ENCODE peak calls at places on chromosomes 13 and 19, in nine cellular contexts. T is cardiac muscle cell; R is fibroblast of the aortic adventitia; Q is heart left ventricle; K is CD4-positive, alpha-beta T cell; D is omental fat pad; P is mucosa of descending colon; O is GM12865; U is AG09309. G is an unnamed sample.
A peak's percentile ranks its signal among the peaks of the same experiment; 100 is the strongest.

GRCh38 chr19:55340784-55341147 is 1.1 kb downstream of the KMT5C start:
- DNase-seq in T (no peak), R (no peak), Q (no peak), K (no peak), D (no peak), P (peak; percentile 69), O (no peak), U (no peak), G (no peak)

GRCh38 chr13:109610517-109610916 is 175.9 kb downstream of the IRS2 start:
- DNase-seq in T (peak; percentile 19), R (no peak), Q (peak; percentile 51), K (peak; percentile 34), D (no peak), P (peak; percentile 75), O (peak; percentile 4), U (no peak), G (peak; percentile 24)

GRCh38 chr13:75959861-75960481 is 323.8 kb downstream of the LMO7 start:
- DNase-seq in T (no peak), R (no peak), Q (no peak), K (no peak), D (no peak), P (no peak), O (no peak), U (no peak), G (no peak)

GRCh38 chr19:55472463-55472862 is 4.0 kb upstream of the ZNF628 start:
- DNase-seq in T (peak; percentile 62), R (peak; percentile 60), Q (no peak), K (no peak), D (no peak), P (no peak), O (no peak), U (no peak), G (no peak)

GRCh38 chr19:47794526-47794925 is 9.8 kb downstream of the TPRX1 start:
- DNase-seq in T (no peak), R (no peak), Q (no peak), K (no peak), D (no peak), P (no peak), O (no peak), U (no peak), G (no peak)

GRCh38 chr19:862529-863304 is 3.3 kb downstream of the CFD start:
- DNase-seq in T (peak; percentile 61), R (no peak), Q (peak; percentile 67), K (peak; percentile 82), D (no peak), P (peak; percentile 85), O (peak; percentile 79), U (no peak), G (peak; percentile 78)

GRCh38 chr13:36918246-36919060 is 1.6 kb downstream of the SMAD9 start:
- DNase-seq in T (peak; percentile 17), R (no peak), Q (no peak), K (no peak), D (no peak), P (no peak), O (peak; percentile 5), U (no peak), G (no peak)

GRCh38 chr19:39303373-39304184 is 7.4 kb downstream of the IFNL1 start:
- DNase-seq in T (no peak), R (no peak), Q (no peak), K (no peak), D (no peak), P (no peak), O (no peak), U (no peak), G (no peak)

GRCh38 chr13:79457948-79458347 is 23.0 kb upstream of the NDFIP2 start:
- DNase-seq in T (peak; percentile 71), R (peak; percentile 44), Q (no peak), K (no peak), D (no peak), P (no peak), O (no peak), U (no peak), G (no peak)

GRCh38 chr19:39188960-39189359 is 7.8 kb upstream of the NCCRP1 start:
- DNase-seq in T (no peak), R (no peak), Q (no peak), K (no peak), D (no peak), P (no peak), O (no peak), U (no peak), G (no peak)

GRCh38 chr19:3669134-3669436 is 31.2 kb downstream of the PIP5K1C start:
- DNase-seq in T (no peak), R (no peak), Q (no peak), K (no peak), D (no peak), P (no peak), O (no peak), U (no peak), G (no peak)

GRCh38 chr13:43564941-43565340 is 221.8 kb downstream of the ENOX1 start:
- DNase-seq in T (no peak), R (no peak), Q (no peak), K (no peak), D (no peak), P (no peak), O (peak; percentile 26), U (no peak), G (no peak)

GRCh38 chr13:37905736-37906135 is 36.2 kb upstream of the TRPC4 start:
- DNase-seq in T (peak; percentile 30), R (no peak), Q (no peak), K (no peak), D (no peak), P (no peak), O (no peak), U (no peak), G (no peak)

GRCh38 chr13:33940256-33940655 is 122.3 kb downstream of the RFC3 start:
- DNase-seq in T (no peak), R (peak; percentile 19), Q (no peak), K (no peak), D (no peak), P (no peak), O (no peak), U (no peak), G (no peak)

DNA sequence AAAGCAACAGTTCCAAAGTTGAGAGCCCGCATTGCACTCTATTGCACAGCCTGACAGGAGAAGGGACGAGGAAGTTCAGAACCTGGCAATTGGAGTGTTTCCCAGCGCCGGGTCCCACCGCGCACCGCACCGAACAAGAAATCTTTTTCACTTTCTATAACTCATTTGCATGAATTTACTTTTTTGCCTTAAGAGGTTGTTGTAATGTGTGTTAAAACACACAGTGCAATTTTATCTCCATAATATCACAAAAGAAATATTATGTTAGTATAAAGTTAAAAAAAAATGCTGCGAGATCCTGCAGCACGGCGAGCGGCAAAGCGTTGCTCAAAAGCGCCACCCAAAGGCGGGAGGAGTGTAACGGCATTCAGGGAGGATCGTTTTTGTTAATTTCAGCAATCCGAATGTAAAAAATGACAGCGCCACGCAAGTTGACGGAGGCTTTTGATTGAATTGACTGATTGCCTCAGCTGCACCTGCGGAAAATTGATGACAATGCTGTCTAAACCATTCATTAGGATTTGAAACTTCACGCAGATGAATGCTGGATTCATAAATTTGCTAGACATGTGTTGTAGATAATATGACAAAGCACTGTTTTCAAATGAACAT is 303.6 kb upstream of the ZNF507 start:
- DNase-seq in T (peak; percentile 56), R (peak; percentile 41), Q (peak; percentile 34), K (no peak), D (no peak), P (peak; percentile 55), O (no peak), U (no peak), G (no peak)
- TF ChIP-seq CTCF in T (peak; percentile 94), R (peak; percentile 80), Q (peak; percentile 73), K (no peak), D (no peak), P (peak; percentile 58), O (no peak), U (peak; percentile 55), G (peak; percentile 45)

DNA sequence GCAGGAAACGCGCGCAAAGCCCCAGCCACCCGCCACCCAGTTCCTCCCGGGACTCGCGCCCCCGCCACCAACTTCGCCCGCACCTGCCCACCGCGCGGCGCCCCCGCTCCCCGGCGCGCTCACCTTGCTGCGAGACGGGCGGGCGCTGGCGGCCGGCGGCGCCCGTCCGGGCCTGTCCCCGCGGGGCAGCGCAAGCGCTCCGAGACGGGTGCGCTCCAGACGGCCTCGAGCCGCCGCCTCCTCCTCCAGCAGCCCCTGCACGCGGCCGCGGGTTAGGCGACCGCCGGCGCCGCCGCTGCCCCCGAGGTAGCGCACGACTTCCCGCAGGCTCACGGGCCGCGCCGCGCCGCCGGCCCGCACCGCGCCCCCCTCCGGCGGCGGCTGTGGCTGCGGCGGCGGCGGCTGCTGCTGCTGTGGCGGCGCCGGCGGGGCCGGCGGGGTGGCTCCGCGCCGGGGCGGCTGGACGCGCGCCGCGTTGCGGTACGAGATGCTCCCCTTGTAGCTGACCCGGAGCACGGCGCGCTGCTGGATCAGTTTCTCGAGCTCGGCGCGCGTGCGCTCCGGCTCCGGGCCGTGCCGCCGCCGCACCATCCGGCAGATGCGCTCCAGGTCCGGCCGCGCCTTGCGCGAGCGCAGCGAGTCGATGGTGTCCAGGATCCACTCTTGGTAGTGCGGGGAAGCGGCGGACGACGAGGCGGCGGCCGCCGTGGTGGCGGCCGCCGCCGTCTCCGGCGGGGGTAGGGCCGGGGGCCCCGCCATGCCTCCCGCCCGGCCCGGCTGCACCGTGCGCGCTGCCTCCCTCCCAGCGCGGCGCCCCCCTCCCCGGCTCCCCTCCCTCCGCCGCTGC is 666 bp downstream of the SAMD1 start:
- DNase-seq in T (peak; percentile 75), R (peak; percentile 57), Q (peak; percentile 73), K (no peak), D (no peak), P (peak; percentile 74), O (peak; percentile 83), U (no peak), G (peak; percentile 42)
- TF ChIP-seq CTCF in T (no peak), R (peak; percentile 5), Q (no peak), K (no peak), D (no peak), P (no peak), O (peak; percentile 4), U (no peak), G (no peak)

DNA sequence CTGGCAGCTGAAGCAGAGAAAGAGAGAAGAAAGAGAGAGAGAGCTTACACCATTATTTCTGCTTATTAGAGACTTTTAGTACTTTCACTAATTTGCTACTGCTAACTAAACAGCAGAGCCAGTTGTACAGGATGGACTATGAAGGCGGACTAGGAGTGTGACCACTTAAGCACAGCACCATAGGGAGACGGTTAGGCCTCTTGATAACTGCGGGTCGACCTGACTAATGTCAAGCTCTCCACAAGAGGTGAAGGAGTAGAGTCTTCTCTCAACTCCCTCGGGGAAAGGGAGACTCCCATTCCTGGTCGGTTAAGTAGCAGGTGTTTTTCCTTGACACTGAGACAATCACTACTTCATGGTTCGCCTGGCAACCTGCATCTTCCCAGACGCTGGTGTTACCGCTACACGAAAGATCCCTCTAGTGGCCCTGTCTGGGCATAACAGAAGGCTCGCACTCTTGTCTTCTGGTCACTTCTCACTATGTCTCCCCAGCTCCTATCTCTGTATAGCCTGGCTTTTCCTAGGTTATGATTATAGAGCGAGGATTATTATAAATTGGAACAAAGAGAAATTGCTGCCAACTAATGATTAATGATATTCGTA is 5.3 kb upstream of the PSG7 start:
- DNase-seq in T (no peak), R (peak; percentile 52), Q (no peak), K (no peak), D (no peak), P (no peak), O (peak; percentile 6), U (no peak), G (no peak)
- TF ChIP-seq CTCF in T (peak; percentile 49), R (peak; percentile 73), Q (peak; percentile 37), K (no peak), D (no peak), P (no peak), O (peak; percentile 35), U (peak; percentile 65), G (no peak)

DNA sequence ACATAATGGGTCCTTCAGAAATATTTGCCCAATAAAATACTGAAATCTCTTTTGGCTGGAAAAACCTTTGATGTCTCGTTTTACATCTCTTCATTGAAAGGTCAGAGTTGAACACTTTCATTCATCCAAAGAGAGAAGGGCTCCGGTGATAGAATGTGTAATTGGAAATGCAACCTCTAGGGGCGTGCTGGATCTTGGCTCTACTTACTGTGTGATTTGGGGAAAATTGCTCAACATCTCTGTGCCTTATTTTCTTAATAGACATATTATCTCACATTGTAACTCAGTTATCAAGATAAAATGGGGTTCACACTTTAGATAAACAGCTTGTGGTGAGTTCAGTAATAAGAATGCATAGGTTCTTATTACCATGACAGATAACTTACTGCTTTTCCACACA is 1444.1 kb downstream of the SLITRK5 start:
- DNase-seq in T (no peak), R (no peak), Q (no peak), K (no peak), D (no peak), P (no peak), O (no peak), U (no peak), G (no peak)
- TF ChIP-seq CTCF in T (no peak), R (peak; percentile 8), Q (no peak), K (no peak), D (no peak), P (no peak), O (no peak), U (peak; percentile 4), G (no peak)